ENCODE peak calls at places on chromosomes 11 and 22, in four cellular contexts. X, Q, S and A are unnamed samples.
A peak's percentile ranks its signal among the peaks of the same experiment; 100 is the strongest.

GRCh38 chr22:24437820-24438328 is 10.5 kb downstream of the ADORA2A start:
- DNase-seq in X (no peak), Q (no peak), S (no peak), A (no peak)

GRCh38 chr22:20948450-20948849 is 18.6 kb upstream of the AIFM3 start:
- DNase-seq in X (no peak), Q (no peak), S (no peak), A (no peak)

GRCh38 chr11:5865826-5866225 is 8.3 kb upstream of the OR52E8 start:
- DNase-seq in X (no peak), Q (no peak), S (no peak), A (no peak)

GRCh38 chr11:112460141-112460540 is 199.5 kb upstream of the PLET1 start:
- DNase-seq in X (no peak), Q (no peak), S (no peak), A (no peak)

GRCh38 chr22:42962295-42963230 is 52.4 kb downstream of the PACSIN2 start:
- DNase-seq in X (no peak), Q (no peak), S (no peak), A (no peak)

GRCh38 chr11:70788247-70789022 is 390.1 kb downstream of the CTTN start:
- DNase-seq in X (peak; percentile 44), Q (no peak), S (no peak), A (no peak)

GRCh38 chr22:26259510-26259909 is 90.2 kb downstream of the SEZ6L start:
- DNase-seq in X (peak; percentile 11), Q (peak; percentile 57), S (peak; percentile 30), A (peak; percentile 81)

GRCh38 chr11:26621147-26621546 is 49.1 kb upstream of the MUC15 start:
- DNase-seq in X (no peak), Q (no peak), S (no peak), A (no peak)

GRCh38 chr11:103842795-103843194 is 193.6 kb upstream of the DDI1 start:
- DNase-seq in X (no peak), Q (no peak), S (no peak), A (no peak)

GRCh38 chr11:64801591-64802369 is 1.2 kb downstream of the MAP4K2 start:
- DNase-seq in X (no peak), Q (no peak), S (no peak), A (no peak)

DNA sequence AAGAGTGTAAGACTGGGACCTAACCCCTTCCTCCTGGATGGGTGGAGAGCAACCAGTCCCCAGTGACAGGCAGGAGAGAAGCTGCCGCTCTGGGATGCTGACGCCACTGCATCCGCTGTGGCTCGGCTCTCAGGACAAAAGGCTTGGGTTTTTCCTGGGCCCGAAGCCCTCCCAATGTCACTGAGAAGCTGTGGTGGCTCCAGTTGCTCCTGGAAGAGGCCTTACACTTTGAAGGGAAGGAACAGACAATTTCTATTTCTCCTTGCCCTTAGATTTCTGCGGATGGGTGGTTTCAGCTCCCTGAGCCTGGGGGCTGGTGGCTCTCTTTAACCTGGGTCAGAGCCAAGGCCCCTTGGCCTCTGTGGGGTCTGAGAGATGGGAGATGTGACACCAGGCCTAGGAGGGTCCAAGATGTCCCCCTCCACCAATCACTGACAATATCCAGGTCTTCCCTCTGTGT is 21.4 kb downstream of the TPBGL start:
- DNase-seq in X (no peak), Q (no peak), S (no peak), A (no peak)
- TF ChIP-seq ELF4 in X (no peak), Q (no peak), S (no peak), A (no peak)

GRCh38 chr11:94787798-94788197 is 19.6 kb downstream of the AMOTL1 start:
- DNase-seq in X (peak; percentile 47), Q (no peak), S (no peak), A (no peak)

GRCh38 chr11:94788396-94788795 is 20.2 kb downstream of the AMOTL1 start:
- DNase-seq in X (no peak), Q (no peak), S (no peak), A (no peak)

GRCh38 chr11:94784884-94785283 is 16.7 kb downstream of the AMOTL1 start:
- DNase-seq in X (no peak), Q (no peak), S (no peak), A (no peak)

GRCh38 chr11:94785509-94785908 is 17.4 kb downstream of the AMOTL1 start:
- DNase-seq in X (no peak), Q (no peak), S (no peak), A (no peak)

DNA sequence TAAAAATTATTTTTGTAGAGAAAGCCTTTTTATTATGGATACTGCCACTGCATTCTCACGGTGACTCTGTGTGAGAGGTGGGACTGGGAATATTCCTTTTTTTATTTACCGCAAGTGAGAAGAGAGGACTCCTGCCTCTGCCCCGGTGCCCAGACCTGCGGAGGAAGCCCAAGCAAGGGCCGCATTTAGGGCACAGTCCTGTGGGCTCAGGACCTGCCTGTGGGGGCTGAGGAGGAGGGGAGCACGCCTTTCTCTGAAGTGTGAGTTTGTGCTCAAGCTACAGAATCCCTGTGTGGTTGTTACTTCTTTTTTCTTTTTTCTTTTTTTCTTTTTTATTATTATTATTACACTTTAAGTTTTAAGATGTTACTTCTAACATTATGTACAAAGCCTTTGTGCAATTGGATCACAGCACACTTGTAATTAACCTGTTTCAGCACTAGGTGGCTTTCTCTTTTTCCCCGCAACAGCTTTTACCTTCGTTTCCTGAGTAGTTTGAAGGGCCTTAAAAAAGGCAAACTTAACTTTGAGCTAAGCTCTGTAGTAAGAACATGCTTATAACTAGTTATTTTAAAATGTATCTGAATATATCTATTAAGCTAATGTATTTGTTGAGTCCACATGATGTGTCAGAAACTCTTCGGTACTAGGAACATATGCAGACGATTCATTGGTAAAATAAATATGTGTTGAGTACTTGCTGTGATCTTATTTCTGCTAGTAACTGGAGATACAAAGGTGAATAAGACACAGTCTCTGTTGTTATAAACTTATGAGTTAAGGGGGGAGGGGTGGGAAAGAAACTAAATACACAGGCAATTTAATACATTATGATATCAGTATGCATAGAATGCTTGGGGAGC is 18.3 kb downstream of the AMOTL1 start:
- DNase-seq in X (no peak), Q (peak; percentile 45), S (peak; percentile 16), A (peak; percentile 51)
- TF ChIP-seq ELF4 in X (no peak), Q (no peak), S (no peak), A (no peak)

GRCh38 chr22:19880786-19881569 is 26.3 kb upstream of the GNB1L start:
- DNase-seq in X (no peak), Q (peak; percentile 61), S (peak; percentile 96), A (peak; percentile 91)
- TF ChIP-seq ELF4 in X (no peak), Q (no peak), S (no peak), A (no peak)

GRCh38 chr11:2796091-2796490 is 89.5 kb downstream of the CDKN1C start:
- DNase-seq in X (no peak), Q (no peak), S (no peak), A (peak; percentile 8)

GRCh38 chr11:2797181-2797711 is 88.3 kb downstream of the CDKN1C start:
- DNase-seq in X (no peak), Q (no peak), S (no peak), A (peak; percentile 10)

GRCh38 chr11:2796508-2797180 is 88.9 kb downstream of the CDKN1C start:
- DNase-seq in X (no peak), Q (no peak), S (no peak), A (peak; percentile 9)

GRCh38 chr11:2798951-2799761 is 86.4 kb downstream of the CDKN1C start:
- DNase-seq in X (no peak), Q (no peak), S (peak; percentile 21), A (no peak)

DNA sequence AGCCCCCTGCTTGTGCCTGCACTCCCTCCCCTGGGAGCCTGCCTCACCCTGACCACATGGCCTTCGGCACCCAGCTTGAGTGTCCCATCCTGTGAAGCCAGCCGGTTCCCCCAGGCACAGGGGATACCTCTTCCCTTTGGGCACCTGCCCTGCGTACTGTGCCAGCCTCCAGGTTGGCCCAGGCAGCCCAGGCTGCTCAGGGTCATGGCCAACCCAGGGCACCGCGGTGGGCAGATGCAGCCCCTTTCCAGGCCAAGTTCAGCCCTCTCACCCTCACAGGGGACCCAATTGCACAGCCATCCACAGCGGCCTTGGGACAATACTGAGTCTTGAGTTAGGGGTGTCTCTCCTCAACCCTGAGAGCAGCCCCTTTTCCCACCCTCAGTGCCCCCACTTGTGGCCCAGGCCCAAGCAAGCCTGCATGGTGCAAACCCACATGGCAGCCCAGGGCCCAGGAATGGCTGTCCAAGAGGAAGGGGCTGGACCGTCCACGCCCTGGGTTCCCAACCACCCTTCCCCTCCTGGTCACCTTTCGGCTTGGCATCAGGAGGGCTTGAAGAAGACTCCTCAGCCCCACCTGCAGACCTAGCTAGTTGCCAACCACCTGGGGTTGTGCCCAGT is 87.7 kb downstream of the CDKN1C start:
- DNase-seq in X (no peak), Q (no peak), S (no peak), A (peak; percentile 7)
- TF ChIP-seq ELF4 in X (no peak), Q (no peak), S (no peak), A (no peak)

GRCh38 chr11:75298191-75298590 is 53.3 kb downstream of the ARRB1 start:
- DNase-seq in X (no peak), Q (no peak), S (no peak), A (no peak)
- TF ChIP-seq ELF4 in X (no peak), Q (no peak), S (no peak), A (no peak)

DNA sequence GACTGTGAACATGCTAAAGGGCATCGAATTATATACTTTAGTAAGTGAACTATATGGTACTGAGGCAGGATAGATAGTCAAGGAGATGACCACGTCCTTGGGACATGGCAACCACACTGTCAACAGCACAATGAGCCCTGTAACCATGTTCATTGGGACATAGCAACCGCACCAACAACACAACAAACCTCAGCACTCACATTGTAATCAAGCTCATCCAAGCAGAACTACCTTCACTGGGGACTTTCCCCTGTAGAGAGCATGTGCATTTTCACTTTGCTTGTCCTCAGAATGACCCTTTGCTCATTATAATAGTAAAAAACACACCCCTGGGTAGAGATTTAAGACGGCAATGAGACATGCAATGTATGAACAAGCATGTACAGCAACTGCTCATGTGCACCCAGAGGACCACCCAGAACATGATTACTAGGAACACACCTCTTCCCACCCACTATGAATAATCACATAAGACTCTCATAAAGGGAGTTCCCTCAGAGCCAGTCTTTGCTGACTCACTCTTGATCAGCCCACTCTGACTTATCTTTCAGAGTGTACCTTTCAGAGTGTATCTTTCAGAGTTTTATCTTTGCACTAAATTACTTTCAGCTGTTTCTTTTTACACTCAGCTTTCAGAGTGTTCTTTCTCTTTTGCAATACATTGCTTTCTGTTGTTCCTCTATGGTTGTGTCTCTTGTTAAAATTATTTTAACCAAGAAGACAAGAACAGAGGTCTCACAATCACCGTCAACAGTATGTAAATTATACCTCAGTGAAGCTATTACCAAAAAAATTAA is 4.1 kb upstream of the PLAAT2 start:
- DNase-seq in X (peak; percentile 72), Q (no peak), S (peak; percentile 32), A (no peak)
- TF ChIP-seq ELF4 in X (no peak), Q (no peak), S (no peak), A (no peak)

GRCh38 chr11:11171854-11172253 is 181.2 kb downstream of the CSNK2A3 start:
- DNase-seq in X (no peak), Q (no peak), S (no peak), A (no peak)
- TF ChIP-seq ELF4 in X (no peak), Q (no peak), S (no peak), A (no peak)

DNA sequence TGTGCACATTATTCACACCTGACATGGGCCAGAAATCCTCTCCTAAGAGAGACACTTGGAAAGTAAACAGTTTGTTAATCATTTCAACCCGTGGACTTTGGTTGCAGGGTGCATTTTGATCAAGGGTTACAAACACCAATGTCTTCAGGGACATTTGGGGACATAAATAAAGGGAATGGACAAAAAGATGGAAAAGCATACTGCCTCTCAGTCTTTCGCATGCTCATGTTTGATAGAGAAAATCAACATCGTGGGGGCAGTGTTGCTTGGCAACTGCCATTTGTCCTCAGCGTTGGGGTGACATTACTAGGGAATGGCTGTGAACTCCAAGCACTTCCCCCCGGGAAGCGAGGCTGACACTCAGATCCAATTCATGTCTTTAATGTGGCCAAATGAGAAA is 114.7 kb upstream of the OR4B1 start:
- DNase-seq in X (no peak), Q (no peak), S (peak; percentile 17), A (no peak)
- TF ChIP-seq ELF4 in X (no peak), Q (no peak), S (no peak), A (no peak)